ENCODE peak calls at places on chromosomes 5 and 9, in six cellular contexts. Y is HepG2, B is SK-N-SH, W is K562, P is GM12878, X is H1. O is an unnamed sample.

GRCh38 chr5:174145821-174146220 is 100.3 kb downstream of the NSG2 start:
- DNase-seq in W (peak), B (peak), X (no peak), Y (no peak), P (no peak), O (no peak)

GRCh38 chr5:44603496-44604272 is 205.1 kb upstream of the MRPS30 start:
- DNase-seq in Y (no peak), X (peak), P (no peak), W (no peak), B (no peak), O (no peak)

GRCh38 chr5:119287547-119288073 is 68.2 kb upstream of the TNFAIP8 start:
- DNase-seq in W (no peak), Y (no peak), P (no peak), X (no peak), B (no peak), O (no peak)

GRCh38 chr5:40736103-40736875 is 19.5 kb downstream of the TTC33 start:
- DNase-seq in B (peak), X (no peak), W (peak), P (peak), Y (peak), O (peak)

GRCh38 chr5:106262395-106262794 is 1408.3 kb downstream of the EFNA5 start:
- DNase-seq in P (no peak), Y (no peak), W (no peak), B (no peak), X (no peak), O (no peak)

GRCh38 chr5:95734916-95735315 is 3.8 kb downstream of the RHOBTB3 start:
- DNase-seq in B (no peak), P (no peak), Y (no peak), W (no peak), X (no peak), O (no peak)

GRCh38 chr5:180467989-180468731 is 26.0 kb upstream of the CNOT6 start:
- DNase-seq in X (no peak), W (no peak), B (no peak), P (no peak), Y (no peak), O (no peak)

GRCh38 chr5:102700126-102700851 is 54.8 kb upstream of the PAM start:
- DNase-seq in X (no peak), P (no peak), B (no peak), W (no peak), Y (no peak), O (no peak)

GRCh38 chr5:891117-891836 is 1.3 kb downstream of the BRD9 start:
- DNase-seq in W (peak), P (no peak), X (no peak), Y (peak), B (peak), O (peak)

GRCh38 chr9:114606597-114607207 is 4.4 kb upstream of the TMEM268 start:
- DNase-seq in W (no peak), X (no peak), Y (no peak), B (no peak), P (no peak), O (no peak)

GRCh38 chr5:424259-425110 is 18.5 kb upstream of the EXOC3 start:
- DNase-seq in B (no peak), W (no peak), Y (no peak), X (no peak), P (peak), O (no peak)

GRCh38 chr9:116686693-116687073 is 422 bp upstream of the TRIM32 start:
- DNase-seq in W (no peak), X (no peak), Y (peak), P (no peak), B (no peak), O (no peak)

GRCh38 chr5:100900142-100900795 is 2.8 kb downstream of the ST8SIA4 start:
- DNase-seq in B (no peak), Y (no peak), W (no peak), P (no peak), X (peak), O (peak)

GRCh38 chr9:93681316-93682154 is 105.2 kb downstream of the PHF2 start:
- DNase-seq in Y (peak), P (no peak), W (no peak), B (peak), X (peak), O (no peak)

GRCh38 chr5:33008751-33009418 is 297.8 kb downstream of the NPR3 start:
- DNase-seq in X (no peak), B (no peak), P (no peak), W (no peak), Y (no peak), O (no peak)

GRCh38 chr9:89919171-89919681 is 314.4 kb downstream of the GADD45G start:
- DNase-seq in X (peak), Y (peak), W (peak), P (peak), B (no peak), O (no peak)

GRCh38 chr5:588406-588995 is 23.6 kb upstream of the CEP72 start:
- DNase-seq in W (no peak), P (no peak), Y (no peak), B (no peak), X (no peak), O (no peak)

GRCh38 chr5:120564013-120564412 is 99.9 kb downstream of the PRR16 start:
- DNase-seq in Y (no peak), X (no peak), W (no peak), P (no peak), B (no peak), O (no peak)

GRCh38 chr5:55665065-55665464 is 47.1 kb downstream of the SLC38A9 start:
- DNase-seq in X (no peak), P (no peak), W (no peak), B (no peak), Y (no peak), O (no peak)

GRCh38 chr9:20593551-20593950 is 28.7 kb downstream of the MLLT3 start:
- DNase-seq in W (no peak), X (no peak), P (no peak), Y (no peak), B (no peak), O (no peak)

GRCh38 chr5:116573617-116574431 is 799 bp downstream of the SEMA6A start:
- DNase-seq in B (peak), W (no peak), X (no peak), Y (no peak), P (no peak), O (no peak)

GRCh38 chr5:138024117-138024516 is 8.8 kb downstream of the FAM13B start:
- DNase-seq in Y (no peak), W (no peak), B (no peak), P (no peak), X (no peak), O (no peak)

GRCh38 chr5:33641722-33642505 is 201.1 kb downstream of the TARS1 start:
- DNase-seq in Y (no peak), B (no peak), P (peak), W (no peak), X (no peak), O (no peak)

GRCh38 chr5:61330879-61331406 is 1.1 kb upstream of the ZSWIM6 start:
- DNase-seq in P (no peak), W (peak), X (peak), B (peak), Y (peak), O (no peak)

GRCh38 chr9:133532937-133533668 is 1.4 kb upstream of the ADAMTSL2 start:
- DNase-seq in P (peak), X (peak), W (peak), Y (peak), B (peak), O (peak)

GRCh38 chr9:764105-764524 is 77.4 kb upstream of the DMRT1 start:
- DNase-seq in Y (peak), W (peak), X (peak), P (no peak), B (peak), O (peak)

GRCh38 chr5:132052520-132052919 is 7.9 kb upstream of the IL3 start:
- DNase-seq in B (no peak), W (no peak), Y (no peak), X (peak), P (no peak), O (no peak)

GRCh38 chr9:120336021-120336752 is 243.8 kb downstream of the CDK5RAP2 start:
- DNase-seq in X (peak), B (no peak), P (no peak), W (no peak), Y (no peak), O (no peak)

GRCh38 chr5:160485364-160486010 is 63.8 kb downstream of the PTTG1 start:
- DNase-seq in P (no peak), Y (no peak), B (no peak), X (no peak), W (no peak), O (no peak)
- H3K27ac ChIP-seq in P (peak), Y (no peak), B (no peak), X (peak), W (no peak), O (no peak)

DNA sequence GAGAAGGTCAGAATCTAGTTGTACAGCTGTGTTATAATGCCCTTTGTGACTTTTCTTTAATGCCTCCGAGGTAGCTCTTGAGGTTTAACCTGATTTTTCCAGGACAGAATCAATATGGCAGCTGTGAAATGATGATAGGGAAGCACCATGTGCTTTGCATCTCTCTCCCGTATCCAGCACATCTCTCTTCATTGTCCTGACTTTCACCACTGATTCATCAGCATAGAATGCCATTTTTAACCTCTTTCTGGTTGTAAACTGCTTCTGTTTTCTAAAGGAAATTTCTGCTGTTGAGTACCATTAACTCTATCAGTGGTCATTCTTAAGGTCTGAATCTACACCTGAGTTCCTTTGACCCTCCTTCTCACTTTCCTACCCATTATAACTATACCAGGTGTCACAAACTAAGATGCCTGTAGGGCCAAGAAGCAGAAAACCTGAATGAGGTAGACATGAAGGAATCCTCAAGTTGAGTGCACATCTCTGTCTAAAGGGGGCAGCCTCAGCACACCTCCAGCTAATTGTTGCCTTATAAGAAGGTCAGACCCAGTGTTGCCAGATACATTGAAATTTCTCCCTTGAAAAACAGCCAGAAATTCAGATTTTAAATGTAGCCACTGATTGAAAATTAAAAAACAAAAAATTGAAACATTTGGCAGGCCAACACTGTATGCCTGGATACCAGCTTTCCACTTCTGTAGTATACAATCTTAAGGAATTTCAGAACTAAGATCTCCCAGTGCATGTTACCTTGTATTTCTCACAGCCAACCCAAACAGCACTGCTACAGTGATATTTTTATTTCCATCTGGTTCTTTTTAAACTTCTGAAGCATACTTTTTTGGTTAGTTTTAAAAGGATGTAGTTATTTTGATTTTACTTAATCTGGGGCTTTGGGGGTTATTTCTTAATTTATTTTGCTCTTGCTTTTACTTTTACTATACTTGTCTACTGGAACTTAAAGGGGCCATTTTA is 35.8 kb upstream of the TLX3 start:
- DNase-seq in W (peak), Y (peak), B (peak), X (no peak), P (no peak), O (peak)
- TF ChIP-seq GABPA in W (no peak), Y (no peak), B (no peak), X (no peak), P (no peak), O (no peak)

GRCh38 chr9:137825324-137825991 is 52.1 kb upstream of the CACNA1B start:
- DNase-seq in Y (no peak), W (no peak), B (no peak), P (peak), X (no peak), O (no peak)
- H3K27ac ChIP-seq in Y (no peak), W (no peak), B (no peak), P (peak), X (no peak), O (no peak)

DNA sequence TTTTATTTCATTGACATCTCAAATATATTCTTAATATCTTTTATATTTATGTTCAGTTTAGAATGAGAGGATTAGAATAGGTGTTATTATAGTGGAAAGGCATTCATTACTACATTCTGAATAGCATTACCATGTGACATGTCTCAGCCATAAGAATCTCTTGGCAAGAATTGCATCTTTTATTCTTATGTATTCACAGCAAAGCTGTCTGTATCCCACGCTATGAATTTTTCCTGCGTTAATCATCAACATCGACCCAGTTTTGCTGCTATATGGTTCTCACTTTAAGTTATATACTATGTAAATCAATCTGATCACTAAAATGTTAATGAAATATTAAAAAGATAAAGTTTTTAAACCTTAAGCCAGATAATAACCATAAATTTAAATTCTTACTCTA is 248.5 kb downstream of the TMEM232 start:
- DNase-seq in Y (no peak), B (no peak), W (no peak), X (no peak), P (no peak), O (no peak)
- TF ChIP-seq GABPA in Y (no peak), B (no peak), W (no peak), X (no peak), P (no peak), O (no peak)

GRCh38 chr5:133930824-133931111 is 37.7 kb downstream of the C5orf15 start:
- DNase-seq in B (no peak), W (no peak), X (no peak), P (no peak), Y (no peak), O (no peak)
- H3K27ac ChIP-seq in B (no peak), W (peak), X (no peak), P (peak), Y (no peak), O (no peak)

DNA sequence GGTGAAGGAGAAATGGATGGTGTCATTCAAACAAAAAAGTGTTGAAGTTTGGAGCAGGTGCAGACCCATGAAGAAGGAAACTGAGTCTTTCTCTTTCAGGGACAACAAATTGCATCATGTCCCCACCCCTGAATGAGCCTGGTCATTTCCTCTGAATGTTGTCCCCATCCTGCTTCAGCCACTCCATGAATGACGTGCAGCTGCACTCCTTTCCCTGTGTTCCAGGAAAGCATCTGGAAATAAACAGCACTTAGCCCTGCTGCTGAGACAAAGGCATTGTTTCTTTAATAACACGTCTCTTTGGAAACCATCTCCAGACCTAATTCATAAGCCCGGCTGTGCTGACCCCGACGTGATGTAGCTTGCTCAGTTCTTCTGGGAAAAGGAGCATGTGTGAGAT is 682.3 kb downstream of the BRINP1 start:
- DNase-seq in Y (no peak), X (no peak), P (no peak), W (no peak), B (no peak), O (no peak)
- TF ChIP-seq GABPA in Y (no peak), X (no peak), P (no peak), W (no peak), B (no peak), O (no peak)

GRCh38 chr9:100472725-100473261 is at the start of gene TMEFF1:
- DNase-seq in Y (peak), W (peak), B (peak), P (no peak), X (peak), O (no peak)

GRCh38 chr9:100474082-100474949 is 1.4 kb downstream of the TMEFF1 start:
- DNase-seq in Y (no peak), P (no peak), B (peak), X (peak), W (no peak), O (no peak)

GRCh38 chr9:100472268-100472667 is 681 bp upstream of the TMEFF1 start:
- DNase-seq in B (no peak), W (peak), P (no peak), Y (no peak), X (no peak), O (no peak)

GRCh38 chr9:100474950-100475276 is 2.0 kb downstream of the TMEFF1 start:
- DNase-seq in P (no peak), B (peak), X (no peak), Y (no peak), W (no peak), O (no peak)

GRCh38 chr9:100473271-100474081 is 527 bp downstream of the TMEFF1 start:
- DNase-seq in Y (no peak), B (peak), X (peak), P (no peak), W (peak), O (peak)
- H3K27ac ChIP-seq in Y (no peak), B (peak), X (peak), P (no peak), W (no peak), O (no peak)